ENCODE peak calls at places on chromosomes 6 and 20, in eight cellular contexts. I is globus pallidus, A is dorsolateral prefrontal cortex, X is SHP77, C is glomerular endothelial cell, L is NCI-H748 treated with DMSO at 0.1 percent for 48 hours, Q is neural crest cell, M is A172. F is an unnamed sample.

GRCh38 chr20:57667385-57667784 is 42.4 kb downstream of the PMEPA1 start:
- DNase-seq in I (no peak), A (no peak), X (no peak), C (no peak), L (no peak), Q (no peak), M (no peak), F (no peak)

GRCh38 chr6:43149260-43149659 is 21.8 kb upstream of the SRF start:
- DNase-seq in I (no peak), A (no peak), X (no peak), C (no peak), L (no peak), Q (no peak), M (no peak), F (no peak)

GRCh38 chr6:111818539-111819226 is 54.6 kb downstream of the FYN start:
- DNase-seq in I (peak), A (no peak), X (no peak), C (no peak), L (no peak), Q (no peak), M (no peak), F (no peak)

GRCh38 chr6:163583558-163583957 is 169.0 kb downstream of the QKI start:
- DNase-seq in I (no peak), A (no peak), X (no peak), C (no peak), L (no peak), Q (no peak), M (no peak), F (no peak)

GRCh38 chr6:154995241-154996162 is at the start of gene TIAM2:
- DNase-seq in I (no peak), A (no peak), X (no peak), C (no peak), L (no peak), Q (peak), M (peak), F (no peak)

GRCh38 chr6:105588116-105588710 is 185.3 kb upstream of the PREP start:
- DNase-seq in I (no peak), A (no peak), X (no peak), C (no peak), L (no peak), Q (no peak), M (no peak), F (no peak)

GRCh38 chr6:144568241-144568640 is 283.1 kb downstream of the UTRN start:
- DNase-seq in I (no peak), A (no peak), X (no peak), C (no peak), L (no peak), Q (no peak), M (no peak), F (no peak)

GRCh38 chr6:4632411-4632810 is 143.8 kb upstream of the CDYL start:
- DNase-seq in I (no peak), A (no peak), X (no peak), C (no peak), L (no peak), Q (no peak), M (no peak), F (no peak)

GRCh38 chr20:40938020-40938419 is 90.6 kb upstream of the TOP1 start:
- DNase-seq in I (no peak), A (no peak), X (no peak), C (no peak), L (no peak), Q (no peak), M (no peak), F (no peak)